ENCODE peak calls at places on chromosomes 11 and 22, in seven cellular contexts. X, E, Z, Q, U, T and A are unnamed samples.

GRCh38 chr11:122089111-122089510 is 26.9 kb downstream of the BLID start:
- DNase-seq in Z (no peak), T (no peak), E (no peak), Q (no peak), X (no peak), U (no peak), A (no peak)

GRCh38 chr11:93517041-93517440 is 26.1 kb downstream of the SMCO4 start:
- DNase-seq in X (no peak), U (no peak), Q (no peak), Z (no peak), E (no peak), T (no peak), A (no peak)

GRCh38 chr11:128521697-128522062 is 65.7 kb downstream of the ETS1 start:
- DNase-seq in E (no peak), T (peak; percentile 33), Z (no peak), U (no peak), Q (no peak), X (no peak), A (peak; percentile 40)

GRCh38 chr11:1888811-1889526 is 2.7 kb downstream of the PRR33 start:
- DNase-seq in E (no peak), Q (no peak), Z (no peak), X (peak; percentile 42), T (no peak), U (no peak), A (no peak)

GRCh38 chr11:48004456-48004855 is 24.1 kb downstream of the PTPRJ start:
- DNase-seq in E (no peak), U (no peak), T (no peak), Q (no peak), X (no peak), Z (no peak), A (no peak)

GRCh38 chr11:73218106-73218829 is at the start of gene P2RY2:
- DNase-seq in E (peak; percentile 85), X (peak; percentile 85), Z (no peak), U (peak; percentile 46), T (peak; percentile 87), Q (peak; percentile 67), A (peak; percentile 58)

GRCh38 chr11:66467756-66468155 is 1.1 kb downstream of the PELI3 start:
- DNase-seq in T (peak; percentile 47), Q (no peak), Z (no peak), X (peak; percentile 35), E (peak; percentile 32), U (no peak), A (no peak)

GRCh38 chr11:35567737-35568465 is 42.5 kb upstream of the PAMR1 start:
- DNase-seq in E (no peak), X (no peak), Z (no peak), Q (no peak), T (no peak), U (no peak), A (no peak)

GRCh38 chr22:39814899-39815298 is 78.7 kb downstream of the ENTHD1 start:
- DNase-seq in T (no peak), Q (no peak), X (no peak), Z (peak; percentile 38), U (no peak), E (no peak), A (no peak)

GRCh38 chr11:134531331-134532135 is 119.5 kb upstream of the B3GAT1 start:
- DNase-seq in Z (no peak), E (peak; percentile 18), X (peak; percentile 24), Q (no peak), U (no peak), T (no peak), A (no peak)

GRCh38 chr11:102390667-102391449 is 43.8 kb downstream of the BIRC2 start:
- DNase-seq in U (no peak), Z (peak; percentile 49), E (peak; percentile 47), X (peak; percentile 75), Q (peak; percentile 59), T (peak; percentile 68), A (peak; percentile 37)

GRCh38 chr11:134741453-134742227 is 329.6 kb upstream of the B3GAT1 start:
- DNase-seq in Q (no peak), T (no peak), X (no peak), Z (no peak), E (peak; percentile 4), U (no peak), A (no peak)

GRCh38 chr11:129374993-129375721 is 491 bp upstream of the BARX2 start:
- DNase-seq in X (peak; percentile 80), Z (no peak), Q (peak; percentile 43), U (peak; percentile 28), T (peak; percentile 54), E (no peak), A (no peak)

GRCh38 chr11:121521145-121522042 is 68.6 kb upstream of the SORL1-AS1 start:
- DNase-seq in Z (no peak), U (no peak), X (no peak), T (no peak), E (no peak), Q (no peak), A (no peak)

GRCh38 chr11:18527512-18527911 is 770 bp upstream of the TSG101 start:
- DNase-seq in U (no peak), T (no peak), Q (no peak), E (no peak), Z (peak; percentile 27), X (no peak), A (no peak)

GRCh38 chr11:88533001-88533400 is 195.5 kb upstream of the CTSC start:
- DNase-seq in X (no peak), T (no peak), E (no peak), Q (no peak), U (no peak), Z (no peak), A (no peak)

GRCh38 chr11:111663820-111664219 is 61.6 kb downstream of the SIK2 start:
- DNase-seq in U (no peak), X (peak; percentile 73), E (peak; percentile 60), Z (no peak), T (no peak), Q (no peak), A (no peak)

GRCh38 chr11:105838668-105839403 is 183.2 kb downstream of the MSANTD4 start:
- DNase-seq in E (no peak), U (no peak), X (no peak), Z (peak; percentile 73), T (no peak), Q (no peak), A (no peak)

GRCh38 chr11:8732276-8732675 is 49.7 kb downstream of the RPL27A start:
- DNase-seq in Z (no peak), E (no peak), U (no peak), X (no peak), Q (no peak), T (no peak), A (peak; percentile 32)

GRCh38 chr22:27399161-27399560 is 402.4 kb downstream of the MN1 start:
- DNase-seq in E (no peak), Q (no peak), Z (no peak), U (no peak), T (no peak), X (no peak), A (no peak)

GRCh38 chr11:12161137-12161536 is 50.7 kb downstream of the MICAL2 start:
- DNase-seq in T (no peak), X (no peak), Z (no peak), Q (no peak), U (no peak), E (peak; percentile 60), A (no peak)

GRCh38 chr11:12158926-12159325 is 48.5 kb downstream of the MICAL2 start:
- DNase-seq in U (no peak), Z (no peak), E (no peak), X (no peak), Q (no peak), T (no peak), A (no peak)

GRCh38 chr11:12160680-12161079 is 50.3 kb downstream of the MICAL2 start:
- DNase-seq in U (no peak), E (no peak), T (no peak), Q (no peak), X (no peak), Z (no peak), A (no peak)

GRCh38 chr11:12160231-12160630 is 49.8 kb downstream of the MICAL2 start:
- DNase-seq in Q (no peak), U (no peak), X (no peak), T (no peak), E (no peak), Z (no peak), A (no peak)

GRCh38 chr11:12159351-12160099 is 49.1 kb downstream of the MICAL2 start:
- DNase-seq in T (no peak), U (no peak), Z (peak; percentile 84), E (no peak), X (no peak), Q (no peak), A (no peak)
- TF ChIP-seq CTCF in T (no peak), U (no peak), Z (no peak), E (no peak), X (no peak), Q (no peak), A (no peak)

DNA sequence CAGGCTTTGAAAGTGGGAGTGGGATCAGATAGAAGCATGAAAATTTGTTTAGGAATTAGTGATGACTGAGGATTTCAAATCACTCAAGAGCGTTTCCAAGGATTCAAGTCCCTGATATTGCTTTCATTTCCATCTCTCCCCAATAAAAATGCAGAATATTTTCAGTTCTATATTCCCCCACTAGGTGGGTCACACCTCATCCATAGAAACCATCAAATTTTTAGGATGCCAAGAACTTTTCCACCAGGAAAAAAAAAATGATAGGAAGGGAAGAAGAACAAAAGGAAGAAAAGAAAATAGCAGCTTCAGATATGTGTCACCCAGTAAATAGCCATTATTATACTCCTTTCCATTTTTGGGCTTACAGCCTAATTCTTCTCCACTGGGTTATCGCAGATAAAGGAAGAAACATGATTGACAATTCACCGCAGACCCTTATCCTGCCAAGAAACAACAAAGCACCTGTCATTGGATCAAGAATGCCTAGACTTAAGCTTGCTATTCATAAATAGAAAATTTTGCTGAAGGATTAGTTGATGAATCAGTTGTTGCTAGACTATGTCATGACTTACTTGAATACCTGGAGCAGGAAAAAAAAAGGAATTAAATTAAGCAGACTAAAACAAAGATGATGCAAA is 30.3 kb upstream of the OR10D3 start:
- DNase-seq in X (no peak), E (no peak), Z (no peak), Q (no peak), U (no peak), T (no peak), A (no peak)
- TF ChIP-seq CTCF in X (no peak), E (no peak), Z (no peak), Q (peak; percentile 60), U (no peak), T (peak; percentile 7), A (no peak)

DNA sequence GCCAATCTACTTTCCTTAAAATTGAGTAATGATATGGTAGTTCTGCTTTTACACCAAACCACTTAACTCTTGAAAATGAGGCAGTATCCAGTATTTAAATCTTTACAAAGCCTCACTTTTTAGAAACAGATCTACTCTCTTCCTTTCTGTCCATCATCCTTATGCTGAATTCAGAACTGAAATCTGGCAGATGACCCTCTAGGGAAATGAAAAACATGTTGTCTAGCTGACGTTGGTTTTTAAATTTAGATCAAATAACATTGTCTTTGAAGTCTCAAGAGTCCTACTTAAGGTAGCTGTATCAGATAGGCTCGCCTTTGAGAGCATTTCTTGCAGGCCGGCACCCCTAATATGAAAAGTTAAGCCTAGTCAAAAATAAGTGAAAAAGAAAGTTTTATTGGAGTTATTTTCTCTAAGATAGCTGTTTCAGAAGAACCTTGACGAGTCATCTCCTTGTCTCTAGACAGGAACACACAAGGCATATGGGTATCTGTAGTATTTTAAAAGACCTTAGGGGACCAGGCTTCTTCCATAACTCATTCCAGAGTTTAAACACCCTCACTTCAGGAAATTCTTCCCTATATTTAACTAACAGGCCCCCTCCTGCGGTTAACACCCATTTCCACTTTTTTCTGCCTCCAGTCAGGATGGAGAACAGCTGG is 81.3 kb downstream of the WNT11 start:
- DNase-seq in E (no peak), X (no peak), T (no peak), Q (no peak), U (peak; percentile 22), Z (no peak), A (no peak)
- TF ChIP-seq CTCF in E (no peak), X (no peak), T (no peak), Q (no peak), U (no peak), Z (no peak), A (no peak)

GRCh38 chr22:30806391-30806861 is 111.8 kb downstream of the OSBP2 start:
- DNase-seq in E (no peak), Q (no peak), U (no peak), T (peak; percentile 27), X (no peak), Z (peak; percentile 48), A (no peak)
- TF ChIP-seq CTCF in E (no peak), Q (no peak), U (no peak), T (no peak), X (no peak), Z (no peak), A (no peak)